ENCODE peak calls at places on chromosomes 2 and 18, in four cellular contexts. H is pancreas, P is anterior cingulate cortex, C is right cardiac atrium. V is an unnamed sample.

GRCh38 chr2:127590386-127591190 is 55.1 kb downstream of the MYO7B start:
- DNase-seq in H (no peak), P (no peak), C (no peak), V (no peak)

GRCh38 chr18:12060182-12060870 is 33.3 kb upstream of the ANKRD62 start:
- DNase-seq in H (no peak), P (no peak), C (no peak), V (no peak)

GRCh38 chr2:118105497-118105896 is 17.2 kb downstream of the INSIG2 start:
- DNase-seq in H (no peak), P (no peak), C (no peak), V (no peak)

GRCh38 chr2:211216221-211216620 is 659.8 kb downstream of the CPS1 start:
- DNase-seq in H (no peak), P (no peak), C (no peak), V (no peak)

GRCh38 chr2:67798536-67799160 is 264.2 kb downstream of the C1D start:
- DNase-seq in H (no peak), P (no peak), C (no peak), V (no peak)

GRCh38 chr2:176650101-176650500 is 380.9 kb downstream of the MTX2 start:
- DNase-seq in H (no peak), P (no peak), C (no peak), V (no peak)

GRCh38 chr2:205644018-205644417 is 38.3 kb upstream of the NRP2 start:
- DNase-seq in H (no peak), P (no peak), C (no peak), V (no peak)

GRCh38 chr2:230347659-230348305 is 20.8 kb downstream of the SP140L start:
- DNase-seq in H (no peak), P (no peak), C (no peak), V (no peak)

GRCh38 chr2:226198956-226199355 is 600.7 kb downstream of the IRS1 start:
- DNase-seq in H (no peak), P (no peak), C (no peak), V (no peak)

GRCh38 chr2:14806567-14807077 is 174.1 kb downstream of the LRATD1 start:
- DNase-seq in H (no peak), P (no peak), C (no peak), V (no peak)